ENCODE peak calls at places on chromosomes 4 and X, in five cellular contexts. One of them, this sample, is unnamed.

GRCh38 chr4:114115526-114115925 is 136.1 kb upstream of the ARSJ start:
- DNase-seq in HCT116: no peak
- DNase-seq in HepG2: no peak
- DNase-seq in GM12878: no peak
- DNase-seq in K562: no peak
- DNase-seq in this sample: no peak

GRCh38 chrX:39953879-39954278 is 143.9 kb downstream of the BCOR start:
- DNase-seq in HCT116: peak
- DNase-seq in HepG2: peak
- DNase-seq in GM12878: no peak
- DNase-seq in K562: peak
- DNase-seq in this sample: no peak

GRCh38 chrX:73289039-73289438 is 74.4 kb upstream of the NAP1L2 start:
- DNase-seq in HCT116: no peak
- DNase-seq in HepG2: no peak
- DNase-seq in GM12878: no peak
- DNase-seq in K562: no peak
- DNase-seq in this sample: peak

GRCh38 chrX:19554786-19555185 is 39.5 kb upstream of the MAP3K15 start:
- DNase-seq in HCT116: no peak
- DNase-seq in HepG2: no peak
- DNase-seq in GM12878: peak
- DNase-seq in K562: no peak
- DNase-seq in this sample: no peak

GRCh38 chr4:38163216-38164006 is 203.2 kb downstream of the PTTG2 start:
- DNase-seq in HCT116: no peak
- DNase-seq in HepG2: no peak
- DNase-seq in GM12878: no peak
- DNase-seq in K562: no peak
- DNase-seq in this sample: no peak

GRCh38 chr4:2132438-2132837 is 73.3 kb downstream of the NAT8L start:
- DNase-seq in HCT116: peak
- DNase-seq in HepG2: no peak
- DNase-seq in GM12878: no peak
- DNase-seq in K562: no peak
- DNase-seq in this sample: no peak

GRCh38 chrX:149830192-149830873 is 48.6 kb downstream of the MAGEA9 start:
- DNase-seq in HCT116: no peak
- DNase-seq in HepG2: no peak
- DNase-seq in GM12878: peak
- DNase-seq in K562: no peak
- DNase-seq in this sample: no peak

GRCh38 chr4:83074086-83074704 is 39.2 kb downstream of the COPS4 start:
- DNase-seq in HCT116: peak
- DNase-seq in HepG2: peak
- DNase-seq in GM12878: peak
- DNase-seq in K562: peak
- DNase-seq in this sample: peak

GRCh38 chrX:50103866-50104566 is 96.8 kb downstream of the AKAP4 start:
- DNase-seq in HCT116: no peak
- DNase-seq in HepG2: no peak
- DNase-seq in GM12878: no peak
- DNase-seq in K562: no peak
- DNase-seq in this sample: peak

DNA sequence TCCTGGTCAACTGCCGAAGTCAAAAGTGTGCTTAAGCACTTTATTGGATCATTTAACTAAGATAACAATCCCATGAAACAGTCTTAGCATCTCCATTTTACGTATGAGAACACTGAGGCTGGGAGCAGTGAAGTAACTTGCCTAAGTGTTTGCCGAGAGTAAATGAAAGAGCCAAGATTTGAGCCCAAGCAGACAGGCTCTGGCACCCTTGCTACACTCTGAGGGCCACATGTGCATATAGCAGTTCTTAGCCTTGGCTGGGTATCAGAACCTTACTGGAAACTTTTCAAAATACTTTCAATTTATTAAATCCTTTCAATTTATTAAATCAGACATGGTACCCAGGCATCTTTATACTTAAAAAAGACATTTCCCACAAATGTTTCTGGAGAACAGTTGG is 225.9 kb downstream of the NR3C2 start:
- DNase-seq in HCT116: no peak
- DNase-seq in HepG2: no peak
- DNase-seq in GM12878: no peak
- DNase-seq in K562: no peak
- DNase-seq in this sample: no peak
- H2AFZ ChIP-seq in HCT116: no peak
- H2AFZ ChIP-seq in HepG2: no peak
- H2AFZ ChIP-seq in GM12878: no peak
- H2AFZ ChIP-seq in K562: no peak
- H2AFZ ChIP-seq in this sample: no peak

DNA sequence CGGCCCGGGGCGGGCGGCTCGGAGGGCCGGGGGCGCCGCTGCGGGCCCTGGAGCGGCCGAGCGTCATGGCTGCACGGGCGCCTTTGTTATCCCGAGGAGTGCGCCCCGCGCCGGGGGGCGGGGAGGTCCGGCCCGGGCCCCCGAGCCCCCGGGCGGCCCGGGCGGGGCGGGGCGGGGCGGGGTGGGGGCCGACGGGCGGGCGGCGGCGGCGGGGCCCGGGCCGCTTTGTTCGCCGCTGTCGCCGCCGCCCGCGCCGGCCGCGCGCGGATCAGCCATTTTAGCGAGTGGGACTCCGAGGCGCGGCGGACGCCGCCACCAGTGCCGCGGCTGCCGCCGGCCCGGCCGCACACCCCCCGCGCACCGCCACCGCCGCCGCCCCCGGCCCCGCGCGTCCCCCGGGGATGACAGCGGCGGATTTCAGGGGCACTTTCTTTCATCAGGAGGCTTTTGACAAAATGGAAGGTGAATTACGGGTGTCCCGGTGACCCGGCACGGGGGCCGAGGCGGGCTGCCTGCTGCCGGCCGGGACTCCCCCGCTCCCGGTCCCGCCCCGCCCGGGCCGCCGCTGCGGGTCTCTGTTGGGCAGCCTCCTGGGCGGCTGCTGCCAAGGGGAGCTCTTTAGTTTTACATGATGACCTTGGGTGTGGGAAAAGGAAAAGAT is 1.2 kb downstream of the HMGB3 start:
- DNase-seq in HCT116: no peak
- DNase-seq in HepG2: no peak
- DNase-seq in GM12878: no peak
- DNase-seq in K562: peak
- DNase-seq in this sample: peak
- TF ChIP-seq ZBTB33 in HCT116: no peak
- TF ChIP-seq ZBTB33 in HepG2: no peak
- TF ChIP-seq ZBTB33 in GM12878: no peak
- TF ChIP-seq ZBTB33 in K562: no peak
- TF ChIP-seq ZBTB33 in this sample: no peak

DNA sequence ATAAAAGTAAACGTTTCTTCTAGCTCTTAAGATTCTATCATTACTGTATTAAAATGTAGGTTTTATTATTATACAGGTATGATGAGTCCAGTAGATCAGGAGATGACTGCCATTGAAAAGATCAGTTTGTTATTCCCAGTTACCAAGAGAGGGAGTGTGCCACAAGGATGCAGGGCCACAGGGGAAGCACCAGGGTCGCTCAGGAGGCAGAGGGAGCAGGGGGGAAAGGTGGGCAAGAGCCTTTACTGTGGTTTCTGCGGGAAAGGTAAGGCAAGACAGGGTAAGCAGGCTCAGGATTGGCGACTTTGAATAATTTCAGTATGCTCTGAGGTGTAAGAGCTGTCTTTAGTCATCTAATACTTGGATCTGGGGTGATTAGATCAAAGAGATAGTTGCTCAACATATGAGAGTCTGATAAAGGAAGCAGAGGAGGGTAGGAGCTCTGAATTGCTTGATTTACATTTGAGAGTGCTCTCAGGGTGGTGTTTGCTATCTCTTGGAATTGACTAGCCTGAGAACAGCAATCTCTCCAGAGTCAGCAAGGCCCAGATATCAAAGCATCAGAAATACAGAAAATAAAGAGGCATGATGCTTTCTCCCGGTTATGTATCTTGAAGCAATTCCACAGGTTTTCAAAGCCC is 86.0 kb downstream of the NDST3 start:
- DNase-seq in HCT116: no peak
- DNase-seq in HepG2: no peak
- DNase-seq in GM12878: no peak
- DNase-seq in K562: no peak
- DNase-seq in this sample: no peak
- H2AFZ ChIP-seq in HCT116: no peak
- H2AFZ ChIP-seq in HepG2: no peak
- H2AFZ ChIP-seq in GM12878: no peak
- H2AFZ ChIP-seq in K562: no peak
- H2AFZ ChIP-seq in this sample: no peak

GRCh38 chr4:92101609-92102231 is 202.0 kb upstream of the GRID2 start:
- DNase-seq in HCT116: no peak
- DNase-seq in HepG2: no peak
- DNase-seq in GM12878: no peak
- DNase-seq in K562: no peak
- DNase-seq in this sample: no peak
- TF ChIP-seq ZBTB33 in HCT116: no peak
- TF ChIP-seq ZBTB33 in HepG2: no peak
- TF ChIP-seq ZBTB33 in GM12878: no peak
- TF ChIP-seq ZBTB33 in K562: no peak
- TF ChIP-seq ZBTB33 in this sample: no peak

GRCh38 chrX:133218329-133218728 is at the start of gene TFDP3:
- DNase-seq in HCT116: no peak
- DNase-seq in HepG2: no peak
- DNase-seq in GM12878: no peak
- DNase-seq in K562: no peak
- DNase-seq in this sample: no peak

GRCh38 chrX:133215747-133216146 is 2.4 kb downstream of the TFDP3 start:
- DNase-seq in HCT116: no peak
- DNase-seq in HepG2: peak
- DNase-seq in GM12878: no peak
- DNase-seq in K562: peak
- DNase-seq in this sample: peak

GRCh38 chrX:133215017-133215416 is 3.1 kb downstream of the TFDP3 start:
- DNase-seq in HCT116: no peak
- DNase-seq in HepG2: no peak
- DNase-seq in GM12878: no peak
- DNase-seq in K562: no peak
- DNase-seq in this sample: no peak

GRCh38 chrX:133214316-133214715 is 3.8 kb downstream of the TFDP3 start:
- DNase-seq in HCT116: no peak
- DNase-seq in HepG2: no peak
- DNase-seq in GM12878: no peak
- DNase-seq in K562: no peak
- DNase-seq in this sample: no peak
- H2AFZ ChIP-seq in HCT116: no peak
- H2AFZ ChIP-seq in HepG2: no peak
- H2AFZ ChIP-seq in GM12878: no peak
- H2AFZ ChIP-seq in K562: no peak
- H2AFZ ChIP-seq in this sample: no peak

This sample was measured in SK-N-SH.